ENCODE peak calls at places on chromosome 10, in eight cellular contexts. One of them, this sample, is unnamed.

GRCh38 chr10:71631007-71631859 is 88.3 kb downstream of the C10orf105 start:
- DNase-seq in T-helper 1 cell: no peak
- DNase-seq in stimulated activated CD4-positive, alpha-beta T cell treated with anti-CD3 and anti-CD28 coated beads, Interleukin-1b, Interleukin-23, amount 100 ng/mL, for 48 hours: no peak
- DNase-seq in SW480: no peak
- DNase-seq in non-pigmented ciliary epithelial cell: no peak
- DNase-seq in NT2/D1: peak
- DNase-seq in fibroblast of the aortic adventitia: no peak
- DNase-seq in iris pigment epithelial cell: no peak
- DNase-seq in this sample: no peak

GRCh38 chr10:117762819-117763172 is 220.2 kb downstream of the EMX2 start:
- DNase-seq in T-helper 1 cell: no peak
- DNase-seq in stimulated activated CD4-positive, alpha-beta T cell treated with anti-CD3 and anti-CD28 coated beads, Interleukin-1b, Interleukin-23, amount 100 ng/mL, for 48 hours: no peak
- DNase-seq in SW480: peak
- DNase-seq in non-pigmented ciliary epithelial cell: no peak
- DNase-seq in NT2/D1: no peak
- DNase-seq in fibroblast of the aortic adventitia: peak
- DNase-seq in iris pigment epithelial cell: peak
- DNase-seq in this sample: no peak

GRCh38 chr10:99711129-99711719 is 20.7 kb downstream of the COX15 start:
- DNase-seq in T-helper 1 cell: no peak
- DNase-seq in stimulated activated CD4-positive, alpha-beta T cell treated with anti-CD3 and anti-CD28 coated beads, Interleukin-1b, Interleukin-23, amount 100 ng/mL, for 48 hours: no peak
- DNase-seq in SW480: peak
- DNase-seq in non-pigmented ciliary epithelial cell: no peak
- DNase-seq in NT2/D1: peak
- DNase-seq in fibroblast of the aortic adventitia: peak
- DNase-seq in iris pigment epithelial cell: peak
- DNase-seq in this sample: no peak

GRCh38 chr10:46245381-46245900 is 41.4 kb upstream of the ANTXRL start:
- DNase-seq in T-helper 1 cell: no peak
- DNase-seq in stimulated activated CD4-positive, alpha-beta T cell treated with anti-CD3 and anti-CD28 coated beads, Interleukin-1b, Interleukin-23, amount 100 ng/mL, for 48 hours: no peak
- DNase-seq in SW480: no peak
- DNase-seq in non-pigmented ciliary epithelial cell: no peak
- DNase-seq in NT2/D1: no peak
- DNase-seq in fibroblast of the aortic adventitia: no peak
- DNase-seq in iris pigment epithelial cell: no peak
- DNase-seq in this sample: no peak

GRCh38 chr10:114437456-114438292 is 33.4 kb upstream of the AFAP1L2 start:
- DNase-seq in T-helper 1 cell: no peak
- DNase-seq in stimulated activated CD4-positive, alpha-beta T cell treated with anti-CD3 and anti-CD28 coated beads, Interleukin-1b, Interleukin-23, amount 100 ng/mL, for 48 hours: no peak
- DNase-seq in SW480: peak
- DNase-seq in non-pigmented ciliary epithelial cell: no peak
- DNase-seq in NT2/D1: no peak
- DNase-seq in fibroblast of the aortic adventitia: peak
- DNase-seq in iris pigment epithelial cell: peak
- DNase-seq in this sample: no peak

GRCh38 chr10:70952446-70952845 is 64.1 kb upstream of the PCBD1 start:
- DNase-seq in T-helper 1 cell: no peak
- DNase-seq in stimulated activated CD4-positive, alpha-beta T cell treated with anti-CD3 and anti-CD28 coated beads, Interleukin-1b, Interleukin-23, amount 100 ng/mL, for 48 hours: no peak
- DNase-seq in SW480: no peak
- DNase-seq in non-pigmented ciliary epithelial cell: no peak
- DNase-seq in NT2/D1: no peak
- DNase-seq in fibroblast of the aortic adventitia: no peak
- DNase-seq in iris pigment epithelial cell: no peak
- DNase-seq in this sample: no peak

GRCh38 chr10:80484243-80484642 is 30.1 kb downstream of the TSPAN14 start:
- DNase-seq in T-helper 1 cell: no peak
- DNase-seq in stimulated activated CD4-positive, alpha-beta T cell treated with anti-CD3 and anti-CD28 coated beads, Interleukin-1b, Interleukin-23, amount 100 ng/mL, for 48 hours: no peak
- DNase-seq in SW480: no peak
- DNase-seq in non-pigmented ciliary epithelial cell: no peak
- DNase-seq in NT2/D1: no peak
- DNase-seq in fibroblast of the aortic adventitia: no peak
- DNase-seq in iris pigment epithelial cell: no peak
- DNase-seq in this sample: peak

GRCh38 chr10:10038358-10038757 is 979.3 kb upstream of the CELF2 start:
- DNase-seq in T-helper 1 cell: no peak
- DNase-seq in stimulated activated CD4-positive, alpha-beta T cell treated with anti-CD3 and anti-CD28 coated beads, Interleukin-1b, Interleukin-23, amount 100 ng/mL, for 48 hours: no peak
- DNase-seq in SW480: no peak
- DNase-seq in non-pigmented ciliary epithelial cell: no peak
- DNase-seq in NT2/D1: no peak
- DNase-seq in fibroblast of the aortic adventitia: no peak
- DNase-seq in iris pigment epithelial cell: peak
- DNase-seq in this sample: no peak

GRCh38 chr10:122147731-122148130 is 123.4 kb upstream of the BTBD16 start:
- DNase-seq in T-helper 1 cell: no peak
- DNase-seq in stimulated activated CD4-positive, alpha-beta T cell treated with anti-CD3 and anti-CD28 coated beads, Interleukin-1b, Interleukin-23, amount 100 ng/mL, for 48 hours: no peak
- DNase-seq in SW480: no peak
- DNase-seq in non-pigmented ciliary epithelial cell: no peak
- DNase-seq in NT2/D1: no peak
- DNase-seq in fibroblast of the aortic adventitia: peak
- DNase-seq in iris pigment epithelial cell: no peak
- DNase-seq in this sample: no peak

GRCh38 chr10:4725917-4726606 is 99.9 kb upstream of the AKR1E2 start:
- DNase-seq in T-helper 1 cell: no peak
- DNase-seq in stimulated activated CD4-positive, alpha-beta T cell treated with anti-CD3 and anti-CD28 coated beads, Interleukin-1b, Interleukin-23, amount 100 ng/mL, for 48 hours: no peak
- DNase-seq in SW480: peak
- DNase-seq in non-pigmented ciliary epithelial cell: peak
- DNase-seq in NT2/D1: no peak
- DNase-seq in fibroblast of the aortic adventitia: peak
- DNase-seq in iris pigment epithelial cell: peak
- DNase-seq in this sample: no peak

GRCh38 chr10:95250856-95251255 is 39.9 kb downstream of the PDLIM1 start:
- DNase-seq in T-helper 1 cell: no peak
- DNase-seq in stimulated activated CD4-positive, alpha-beta T cell treated with anti-CD3 and anti-CD28 coated beads, Interleukin-1b, Interleukin-23, amount 100 ng/mL, for 48 hours: no peak
- DNase-seq in SW480: no peak
- DNase-seq in non-pigmented ciliary epithelial cell: no peak
- DNase-seq in NT2/D1: no peak
- DNase-seq in fibroblast of the aortic adventitia: no peak
- DNase-seq in iris pigment epithelial cell: no peak
- DNase-seq in this sample: no peak

GRCh38 chr10:73060738-73061635 is 35.7 kb downstream of the P4HA1 start:
- DNase-seq in T-helper 1 cell: no peak
- DNase-seq in stimulated activated CD4-positive, alpha-beta T cell treated with anti-CD3 and anti-CD28 coated beads, Interleukin-1b, Interleukin-23, amount 100 ng/mL, for 48 hours: no peak
- DNase-seq in SW480: peak
- DNase-seq in non-pigmented ciliary epithelial cell: no peak
- DNase-seq in NT2/D1: peak
- DNase-seq in fibroblast of the aortic adventitia: peak
- DNase-seq in iris pigment epithelial cell: peak
- DNase-seq in this sample: no peak

GRCh38 chr10:63071145-63071544 is 62.0 kb upstream of the NRBF2 start:
- DNase-seq in T-helper 1 cell: no peak
- DNase-seq in stimulated activated CD4-positive, alpha-beta T cell treated with anti-CD3 and anti-CD28 coated beads, Interleukin-1b, Interleukin-23, amount 100 ng/mL, for 48 hours: no peak
- DNase-seq in SW480: no peak
- DNase-seq in non-pigmented ciliary epithelial cell: no peak
- DNase-seq in NT2/D1: no peak
- DNase-seq in fibroblast of the aortic adventitia: no peak
- DNase-seq in iris pigment epithelial cell: no peak
- DNase-seq in this sample: peak

GRCh38 chr10:103069453-103070331 is 123.4 kb downstream of the NT5C2 start:
- DNase-seq in T-helper 1 cell: peak
- DNase-seq in stimulated activated CD4-positive, alpha-beta T cell treated with anti-CD3 and anti-CD28 coated beads, Interleukin-1b, Interleukin-23, amount 100 ng/mL, for 48 hours: peak
- DNase-seq in SW480: peak
- DNase-seq in non-pigmented ciliary epithelial cell: no peak
- DNase-seq in NT2/D1: peak
- DNase-seq in fibroblast of the aortic adventitia: peak
- DNase-seq in iris pigment epithelial cell: peak
- DNase-seq in this sample: peak

GRCh38 chr10:79152423-79152817 is 83.7 kb downstream of the ZMIZ1 start:
- DNase-seq in T-helper 1 cell: no peak
- DNase-seq in stimulated activated CD4-positive, alpha-beta T cell treated with anti-CD3 and anti-CD28 coated beads, Interleukin-1b, Interleukin-23, amount 100 ng/mL, for 48 hours: no peak
- DNase-seq in SW480: no peak
- DNase-seq in non-pigmented ciliary epithelial cell: no peak
- DNase-seq in NT2/D1: no peak
- DNase-seq in fibroblast of the aortic adventitia: peak
- DNase-seq in iris pigment epithelial cell: no peak
- DNase-seq in this sample: no peak

GRCh38 chr10:37754538-37755323 is 102.7 kb downstream of the ZNF248 start:
- DNase-seq in T-helper 1 cell: no peak
- DNase-seq in stimulated activated CD4-positive, alpha-beta T cell treated with anti-CD3 and anti-CD28 coated beads, Interleukin-1b, Interleukin-23, amount 100 ng/mL, for 48 hours: no peak
- DNase-seq in SW480: peak
- DNase-seq in non-pigmented ciliary epithelial cell: no peak
- DNase-seq in NT2/D1: peak
- DNase-seq in fibroblast of the aortic adventitia: peak
- DNase-seq in iris pigment epithelial cell: peak
- DNase-seq in this sample: no peak

GRCh38 chr10:30630571-30630970 is 1.0 kb upstream of the LYZL2 start:
- DNase-seq in T-helper 1 cell: no peak
- DNase-seq in stimulated activated CD4-positive, alpha-beta T cell treated with anti-CD3 and anti-CD28 coated beads, Interleukin-1b, Interleukin-23, amount 100 ng/mL, for 48 hours: no peak
- DNase-seq in SW480: no peak
- DNase-seq in non-pigmented ciliary epithelial cell: peak
- DNase-seq in NT2/D1: no peak
- DNase-seq in fibroblast of the aortic adventitia: peak
- DNase-seq in iris pigment epithelial cell: peak
- DNase-seq in this sample: no peak

GRCh38 chr10:131433566-131433965 is 122.0 kb upstream of the TCERG1L start:
- DNase-seq in T-helper 1 cell: no peak
- DNase-seq in stimulated activated CD4-positive, alpha-beta T cell treated with anti-CD3 and anti-CD28 coated beads, Interleukin-1b, Interleukin-23, amount 100 ng/mL, for 48 hours: no peak
- DNase-seq in SW480: no peak
- DNase-seq in non-pigmented ciliary epithelial cell: no peak
- DNase-seq in NT2/D1: no peak
- DNase-seq in fibroblast of the aortic adventitia: no peak
- DNase-seq in iris pigment epithelial cell: no peak
- DNase-seq in this sample: peak

GRCh38 chr10:36578306-36578705 is 547.1 kb upstream of the ANKRD30A start:
- DNase-seq in T-helper 1 cell: no peak
- DNase-seq in stimulated activated CD4-positive, alpha-beta T cell treated with anti-CD3 and anti-CD28 coated beads, Interleukin-1b, Interleukin-23, amount 100 ng/mL, for 48 hours: no peak
- DNase-seq in SW480: no peak
- DNase-seq in non-pigmented ciliary epithelial cell: no peak
- DNase-seq in NT2/D1: no peak
- DNase-seq in fibroblast of the aortic adventitia: peak
- DNase-seq in iris pigment epithelial cell: peak
- DNase-seq in this sample: no peak

GRCh38 chr10:10992072-10992471 is 25.6 kb upstream of the CELF2 start:
- DNase-seq in T-helper 1 cell: no peak
- DNase-seq in stimulated activated CD4-positive, alpha-beta T cell treated with anti-CD3 and anti-CD28 coated beads, Interleukin-1b, Interleukin-23, amount 100 ng/mL, for 48 hours: no peak
- DNase-seq in SW480: no peak
- DNase-seq in non-pigmented ciliary epithelial cell: no peak
- DNase-seq in NT2/D1: no peak
- DNase-seq in fibroblast of the aortic adventitia: peak
- DNase-seq in iris pigment epithelial cell: no peak
- DNase-seq in this sample: no peak

GRCh38 chr10:77827383-77827782 is 99.2 kb downstream of the DLG5 start:
- DNase-seq in T-helper 1 cell: no peak
- DNase-seq in stimulated activated CD4-positive, alpha-beta T cell treated with anti-CD3 and anti-CD28 coated beads, Interleukin-1b, Interleukin-23, amount 100 ng/mL, for 48 hours: no peak
- DNase-seq in SW480: no peak
- DNase-seq in non-pigmented ciliary epithelial cell: no peak
- DNase-seq in NT2/D1: no peak
- DNase-seq in fibroblast of the aortic adventitia: no peak
- DNase-seq in iris pigment epithelial cell: peak
- DNase-seq in this sample: no peak

GRCh38 chr10:109746861-109747260 is 176.4 kb downstream of the XPNPEP1 start:
- DNase-seq in T-helper 1 cell: no peak
- DNase-seq in stimulated activated CD4-positive, alpha-beta T cell treated with anti-CD3 and anti-CD28 coated beads, Interleukin-1b, Interleukin-23, amount 100 ng/mL, for 48 hours: no peak
- DNase-seq in SW480: no peak
- DNase-seq in non-pigmented ciliary epithelial cell: no peak
- DNase-seq in NT2/D1: no peak
- DNase-seq in fibroblast of the aortic adventitia: no peak
- DNase-seq in iris pigment epithelial cell: no peak
- DNase-seq in this sample: no peak

GRCh38 chr10:78170026-78170475 is 136.4 kb downstream of the RPS24 start:
- DNase-seq in T-helper 1 cell: no peak
- DNase-seq in stimulated activated CD4-positive, alpha-beta T cell treated with anti-CD3 and anti-CD28 coated beads, Interleukin-1b, Interleukin-23, amount 100 ng/mL, for 48 hours: no peak
- DNase-seq in SW480: no peak
- DNase-seq in non-pigmented ciliary epithelial cell: no peak
- DNase-seq in NT2/D1: no peak
- DNase-seq in fibroblast of the aortic adventitia: peak
- DNase-seq in iris pigment epithelial cell: peak
- DNase-seq in this sample: no peak

GRCh38 chr10:132606536-132607316 is 69.1 kb downstream of the INPP5A start:
- DNase-seq in T-helper 1 cell: no peak
- DNase-seq in stimulated activated CD4-positive, alpha-beta T cell treated with anti-CD3 and anti-CD28 coated beads, Interleukin-1b, Interleukin-23, amount 100 ng/mL, for 48 hours: no peak
- DNase-seq in SW480: no peak
- DNase-seq in non-pigmented ciliary epithelial cell: no peak
- DNase-seq in NT2/D1: no peak
- DNase-seq in fibroblast of the aortic adventitia: no peak
- DNase-seq in iris pigment epithelial cell: no peak
- DNase-seq in this sample: no peak

GRCh38 chr10:5500910-5501309 is 1.5 kb upstream of the CALML5 start:
- DNase-seq in T-helper 1 cell: no peak
- DNase-seq in stimulated activated CD4-positive, alpha-beta T cell treated with anti-CD3 and anti-CD28 coated beads, Interleukin-1b, Interleukin-23, amount 100 ng/mL, for 48 hours: no peak
- DNase-seq in SW480: no peak
- DNase-seq in non-pigmented ciliary epithelial cell: no peak
- DNase-seq in NT2/D1: no peak
- DNase-seq in fibroblast of the aortic adventitia: no peak
- DNase-seq in iris pigment epithelial cell: no peak
- DNase-seq in this sample: no peak

GRCh38 chr10:127986543-127987466 is 79.9 kb downstream of the PTPRE start:
- DNase-seq in T-helper 1 cell: no peak
- DNase-seq in stimulated activated CD4-positive, alpha-beta T cell treated with anti-CD3 and anti-CD28 coated beads, Interleukin-1b, Interleukin-23, amount 100 ng/mL, for 48 hours: no peak
- DNase-seq in SW480: no peak
- DNase-seq in non-pigmented ciliary epithelial cell: no peak
- DNase-seq in NT2/D1: no peak
- DNase-seq in fibroblast of the aortic adventitia: no peak
- DNase-seq in iris pigment epithelial cell: no peak
- DNase-seq in this sample: no peak

GRCh38 chr10:26997610-26998009 is 102.7 kb downstream of the ANKRD26 start:
- DNase-seq in T-helper 1 cell: no peak
- DNase-seq in stimulated activated CD4-positive, alpha-beta T cell treated with anti-CD3 and anti-CD28 coated beads, Interleukin-1b, Interleukin-23, amount 100 ng/mL, for 48 hours: no peak
- DNase-seq in SW480: no peak
- DNase-seq in non-pigmented ciliary epithelial cell: no peak
- DNase-seq in NT2/D1: no peak
- DNase-seq in fibroblast of the aortic adventitia: no peak
- DNase-seq in iris pigment epithelial cell: no peak
- DNase-seq in this sample: no peak

GRCh38 chr10:84632866-84633265 is 304.5 kb downstream of the CCSER2 start:
- DNase-seq in T-helper 1 cell: no peak
- DNase-seq in stimulated activated CD4-positive, alpha-beta T cell treated with anti-CD3 and anti-CD28 coated beads, Interleukin-1b, Interleukin-23, amount 100 ng/mL, for 48 hours: no peak
- DNase-seq in SW480: no peak
- DNase-seq in non-pigmented ciliary epithelial cell: no peak
- DNase-seq in NT2/D1: no peak
- DNase-seq in fibroblast of the aortic adventitia: no peak
- DNase-seq in iris pigment epithelial cell: no peak
- DNase-seq in this sample: no peak

GRCh38 chr10:21694646-21695045 is 160.6 kb downstream of the MLLT10 start:
- DNase-seq in T-helper 1 cell: no peak
- DNase-seq in stimulated activated CD4-positive, alpha-beta T cell treated with anti-CD3 and anti-CD28 coated beads, Interleukin-1b, Interleukin-23, amount 100 ng/mL, for 48 hours: no peak
- DNase-seq in SW480: no peak
- DNase-seq in non-pigmented ciliary epithelial cell: no peak
- DNase-seq in NT2/D1: no peak
- DNase-seq in fibroblast of the aortic adventitia: peak
- DNase-seq in iris pigment epithelial cell: no peak
- DNase-seq in this sample: no peak

This sample was measured in upper lobe of right lung.